ENCODE peak calls at places on chromosomes 7 and 10, in nine cellular contexts. Y is brain microvascular endothelial cell, A is left ventricle myocardium inferior, O is MM.1S, N is GM12878, F is Peyer's patch, W is tibial artery, D is IMR-90, E is gastrocnemius medialis. T is an unnamed sample. For H3K36me3, the result is how much of the 10 kb centered on the place peaks cover.

GRCh38 chr10:71659050-71659738 is 60.4 kb downstream of the C10orf105 start:
- DNase-seq in Y (no peak), A (no peak), O (no peak), N (no peak), F (peak), W (no peak), D (no peak), E (no peak), T (no peak)

GRCh38 chr7:32569388-32570289 is 74.3 kb downstream of the AVL9 start:
- DNase-seq in Y (no peak), A (no peak), O (no peak), N (no peak), F (no peak), W (no peak), D (no peak), E (no peak), T (no peak)

GRCh38 chr7:150369740-150370501 is 1.3 kb downstream of the REPIN1 start:
- DNase-seq in Y (no peak), A (no peak), O (no peak), N (no peak), F (no peak), W (no peak), D (no peak), E (no peak), T (no peak)

GRCh38 chr10:62384057-62384446 is 9.9 kb downstream of the ZNF365 start:
- DNase-seq in Y (peak), A (no peak), O (peak), N (peak), F (no peak), W (no peak), D (peak), E (no peak), T (peak)

GRCh38 chr10:50857579-50857978 is 27.8 kb downstream of the A1CF start:
- DNase-seq in Y (no peak), A (no peak), O (no peak), N (no peak), F (no peak), W (no peak), D (no peak), E (no peak), T (no peak)

GRCh38 chr10:42990016-42990720 is 86.7 kb upstream of the RET start:
- DNase-seq in Y (no peak), A (no peak), O (no peak), N (no peak), F (peak), W (no peak), D (no peak), E (no peak), T (no peak)

GRCh38 chr7:73431041-73431835 is 2.3 kb upstream of the FZD9 start:
- DNase-seq in Y (no peak), A (no peak), O (no peak), N (no peak), F (no peak), W (no peak), D (no peak), E (no peak), T (no peak)

GRCh38 chr7:23938937-23939552 is 229.0 kb downstream of the STK31 start:
- DNase-seq in Y (peak), A (no peak), O (peak), N (no peak), F (no peak), W (no peak), D (peak), E (no peak), T (no peak)

GRCh38 chr10:26556756-26557640 is 118.9 kb downstream of the APBB1IP start:
- DNase-seq in Y (peak), A (no peak), O (peak), N (no peak), F (no peak), W (no peak), D (peak), E (no peak), T (no peak)

GRCh38 chr10:92419740-92420553 is 129.0 kb downstream of the MARCHF5 start:
- DNase-seq in Y (peak), A (peak), O (no peak), N (no peak), F (peak), W (peak), D (peak), E (peak), T (no peak)

GRCh38 chr10:12409613-12410012 is 60.3 kb downstream of the CAMK1D start:
- DNase-seq in Y (no peak), A (no peak), O (no peak), N (no peak), F (no peak), W (no peak), D (no peak), E (no peak), T (no peak)

GRCh38 chr7:106535234-106536026 is 125.5 kb downstream of the CCDC71L start:
- DNase-seq in Y (no peak), A (no peak), O (no peak), N (no peak), F (no peak), W (no peak), D (no peak), E (no peak), T (peak)

GRCh38 chr7:55206235-55207029 is 158.7 kb upstream of the LANCL2 start:
- DNase-seq in Y (peak), A (no peak), O (no peak), N (no peak), F (no peak), W (no peak), D (peak), E (no peak), T (no peak)

GRCh38 chr7:55953707-55954475 is 2.2 kb downstream of the MRPS17 start:
- DNase-seq in Y (no peak), A (no peak), O (no peak), N (no peak), F (no peak), W (no peak), D (no peak), E (no peak), T (no peak)

GRCh38 chr10:102673961-102674511 is 29.8 kb downstream of the TRIM8 start:
- DNase-seq in Y (peak), A (peak), O (no peak), N (no peak), F (no peak), W (peak), D (peak), E (peak), T (no peak)

GRCh38 chr7:148697950-148698396 is 730 bp upstream of the CUL1 start:
- DNase-seq in Y (no peak), A (no peak), O (peak), N (no peak), F (no peak), W (no peak), D (peak), E (no peak), T (no peak)

GRCh38 chr7:29825750-29826529 is 19.6 kb downstream of the WIPF3 start:
- DNase-seq in Y (no peak), A (no peak), O (peak), N (peak), F (no peak), W (no peak), D (no peak), E (no peak), T (no peak)

GRCh38 chr7:3217166-3217565 is 83.9 kb upstream of the SDK1 start:
- DNase-seq in Y (peak), A (peak), O (no peak), N (no peak), F (no peak), W (no peak), D (peak), E (no peak), T (no peak)

DNA sequence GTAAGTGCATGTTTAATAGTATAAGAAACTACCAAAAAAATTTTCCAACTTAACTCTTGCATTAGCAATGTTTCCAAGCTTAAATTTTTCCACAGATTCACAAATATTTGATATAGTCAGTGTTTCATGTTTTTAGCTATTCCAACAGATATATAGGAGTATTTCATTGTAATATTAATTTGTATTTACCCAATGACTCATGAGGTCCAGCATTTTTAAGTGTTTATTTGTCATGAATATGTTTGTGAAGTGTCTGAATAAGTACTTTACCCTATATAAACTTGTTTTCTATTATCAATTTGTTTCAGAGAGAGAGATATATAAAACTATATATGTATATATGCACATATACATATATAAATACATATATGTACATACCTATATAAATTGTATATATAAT is 71.0 kb downstream of the SEMA3D start:
- DNase-seq in Y (no peak), A (no peak), O (no peak), N (no peak), F (no peak), W (no peak), D (no peak), E (no peak), T (no peak)
- H3K4me3 ChIP-seq in Y (no peak), A (no peak), O (no peak), N (no peak), F (no peak), W (no peak), D (no peak), E (no peak), T (no peak)

GRCh38 chr10:118615888-118616287 is 20.4 kb upstream of the PRLHR start:
- DNase-seq in Y (peak), A (no peak), O (no peak), N (no peak), F (no peak), W (no peak), D (peak), E (no peak), T (no peak)
- TF ChIP-seq CTCF in Y (peak), A (no peak), O (no peak), N (no peak), F (no peak), W (no peak), D (no peak), E (no peak), T (no peak)

DNA sequence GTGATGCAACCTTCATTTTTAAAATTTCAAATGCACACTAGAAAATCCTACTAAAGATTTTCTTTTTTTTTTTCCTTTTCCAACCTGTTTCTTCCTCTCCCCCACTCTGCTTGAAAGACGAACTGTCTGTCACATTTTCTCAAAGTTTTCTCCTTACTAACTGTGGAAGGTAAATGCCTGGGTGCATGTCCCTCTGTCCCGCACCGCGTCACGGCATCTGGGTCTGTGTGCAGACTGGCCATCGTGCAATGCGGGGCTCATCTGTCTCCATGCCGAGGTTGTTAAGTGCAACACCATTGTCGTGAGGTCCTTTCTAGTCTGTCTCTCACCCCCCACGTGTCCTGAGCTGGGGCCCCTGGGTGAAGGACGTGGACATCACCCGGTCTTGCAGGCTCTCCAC is 28.4 kb downstream of the PFKFB3 start:
- DNase-seq in Y (no peak), A (no peak), O (no peak), N (no peak), F (peak), W (no peak), D (no peak), E (no peak), T (no peak)
- H3K36me3 ChIP-seq in Y (half or more), A (half or more), O (under half), N (under half), F (under half), W (half or more), D (half or more), E (under half), T (half or more)

GRCh38 chr7:74586258-74587200 is 71.0 kb upstream of the GTF2I start:
- DNase-seq in Y (no peak), A (no peak), O (no peak), N (no peak), F (no peak), W (no peak), D (no peak), E (no peak), T (no peak)
- H3K4me3 ChIP-seq in Y (no peak), A (no peak), O (no peak), N (no peak), F (no peak), W (peak), D (no peak), E (no peak), T (no peak)

T was measured in BJ.